ENCODE peak calls at places on chromosomes 13 and 19, in eight cellular contexts. One of them, this sample, is unnamed.

GRCh38 chr13:35598790-35599369 is 122.4 kb upstream of the MAB21L1 start:
- DNase-seq in IMR-90: peak; percentile 6
- DNase-seq in tibial nerve: no peak
- DNase-seq in Peyer's patch: no peak
- DNase-seq in A549: no peak
- DNase-seq in lower leg skin: no peak
- DNase-seq in sigmoid colon: no peak
- DNase-seq in transverse colon: no peak
- DNase-seq in this sample: no peak

GRCh38 chr13:38543561-38543960 is 143.3 kb upstream of the FREM2 start:
- DNase-seq in IMR-90: no peak
- DNase-seq in sigmoid colon: no peak
- DNase-seq in Peyer's patch: no peak
- DNase-seq in transverse colon: no peak
- DNase-seq in tibial nerve: no peak
- DNase-seq in lower leg skin: no peak
- DNase-seq in A549: no peak
- DNase-seq in this sample: no peak

GRCh38 chr13:65926750-65927171 is 1303.4 kb downstream of the PCDH9 start:
- DNase-seq in A549: peak; percentile 12
- DNase-seq in IMR-90: no peak
- DNase-seq in transverse colon: peak; percentile 9
- DNase-seq in tibial nerve: no peak
- DNase-seq in lower leg skin: no peak
- DNase-seq in sigmoid colon: no peak
- DNase-seq in Peyer's patch: no peak
- DNase-seq in this sample: peak; percentile 25

GRCh38 chr19:44476559-44477408 is 23.5 kb downstream of the ZNF180 start:
- DNase-seq in sigmoid colon: no peak
- DNase-seq in Peyer's patch: no peak
- DNase-seq in transverse colon: no peak
- DNase-seq in tibial nerve: no peak
- DNase-seq in IMR-90: peak; percentile 15
- DNase-seq in lower leg skin: no peak
- DNase-seq in A549: peak; percentile 66
- DNase-seq in this sample: no peak

GRCh38 chr19:12720851-12721655 is 2.7 kb downstream of the TNPO2 start:
- DNase-seq in transverse colon: peak; percentile 34
- DNase-seq in A549: no peak
- DNase-seq in lower leg skin: no peak
- DNase-seq in Peyer's patch: peak; percentile 61
- DNase-seq in sigmoid colon: no peak
- DNase-seq in IMR-90: no peak
- DNase-seq in tibial nerve: no peak
- DNase-seq in this sample: peak; percentile 38

GRCh38 chr13:55199132-55199531 is 1941.6 kb upstream of the PRR20A start:
- DNase-seq in IMR-90: no peak
- DNase-seq in tibial nerve: no peak
- DNase-seq in sigmoid colon: no peak
- DNase-seq in A549: peak; percentile 1
- DNase-seq in lower leg skin: no peak
- DNase-seq in Peyer's patch: no peak
- DNase-seq in transverse colon: no peak
- DNase-seq in this sample: no peak

GRCh38 chr13:112729408-112729807 is 39.6 kb downstream of the ATP11A start:
- DNase-seq in tibial nerve: no peak
- DNase-seq in transverse colon: no peak
- DNase-seq in A549: no peak
- DNase-seq in Peyer's patch: no peak
- DNase-seq in IMR-90: no peak
- DNase-seq in lower leg skin: no peak
- DNase-seq in sigmoid colon: peak; percentile 62
- DNase-seq in this sample: no peak

GRCh38 chr13:50594276-50594970 is 249.1 kb downstream of the DLEU7 start:
- DNase-seq in IMR-90: no peak
- DNase-seq in sigmoid colon: no peak
- DNase-seq in transverse colon: peak; percentile 40
- DNase-seq in A549: no peak
- DNase-seq in lower leg skin: no peak
- DNase-seq in Peyer's patch: no peak
- DNase-seq in tibial nerve: no peak
- DNase-seq in this sample: no peak

GRCh38 chr13:111359237-111359915 is 38.9 kb downstream of the TEX29 start:
- DNase-seq in IMR-90: peak; percentile 27
- DNase-seq in tibial nerve: no peak
- DNase-seq in Peyer's patch: no peak
- DNase-seq in A549: no peak
- DNase-seq in transverse colon: no peak
- DNase-seq in lower leg skin: peak; percentile 69
- DNase-seq in sigmoid colon: no peak
- DNase-seq in this sample: no peak

GRCh38 chr13:111359930-111360329 is 39.5 kb downstream of the TEX29 start:
- DNase-seq in tibial nerve: no peak
- DNase-seq in sigmoid colon: no peak
- DNase-seq in lower leg skin: peak; percentile 67
- DNase-seq in Peyer's patch: no peak
- DNase-seq in A549: no peak
- DNase-seq in transverse colon: no peak
- DNase-seq in IMR-90: no peak
- DNase-seq in this sample: no peak

GRCh38 chr13:111360452-111360851 is 40.0 kb downstream of the TEX29 start:
- DNase-seq in transverse colon: no peak
- DNase-seq in A549: no peak
- DNase-seq in sigmoid colon: no peak
- DNase-seq in IMR-90: no peak
- DNase-seq in tibial nerve: no peak
- DNase-seq in Peyer's patch: no peak
- DNase-seq in lower leg skin: no peak
- DNase-seq in this sample: no peak

GRCh38 chr13:111353508-111353907 is 33.1 kb downstream of the TEX29 start:
- DNase-seq in A549: no peak
- DNase-seq in transverse colon: no peak
- DNase-seq in lower leg skin: no peak
- DNase-seq in tibial nerve: no peak
- DNase-seq in IMR-90: no peak
- DNase-seq in Peyer's patch: no peak
- DNase-seq in sigmoid colon: no peak
- DNase-seq in this sample: no peak

GRCh38 chr13:111354789-111355188 is 34.3 kb downstream of the TEX29 start:
- DNase-seq in sigmoid colon: no peak
- DNase-seq in IMR-90: no peak
- DNase-seq in transverse colon: no peak
- DNase-seq in lower leg skin: no peak
- DNase-seq in tibial nerve: no peak
- DNase-seq in A549: no peak
- DNase-seq in Peyer's patch: no peak
- DNase-seq in this sample: no peak
- TF ChIP-seq POLR2A in sigmoid colon: no peak
- TF ChIP-seq POLR2A in IMR-90: no peak
- TF ChIP-seq POLR2A in transverse colon: no peak
- TF ChIP-seq POLR2A in lower leg skin: no peak
- TF ChIP-seq POLR2A in tibial nerve: no peak
- TF ChIP-seq POLR2A in A549: no peak
- TF ChIP-seq POLR2A in Peyer's patch: no peak
- TF ChIP-seq POLR2A in this sample: no peak

DNA sequence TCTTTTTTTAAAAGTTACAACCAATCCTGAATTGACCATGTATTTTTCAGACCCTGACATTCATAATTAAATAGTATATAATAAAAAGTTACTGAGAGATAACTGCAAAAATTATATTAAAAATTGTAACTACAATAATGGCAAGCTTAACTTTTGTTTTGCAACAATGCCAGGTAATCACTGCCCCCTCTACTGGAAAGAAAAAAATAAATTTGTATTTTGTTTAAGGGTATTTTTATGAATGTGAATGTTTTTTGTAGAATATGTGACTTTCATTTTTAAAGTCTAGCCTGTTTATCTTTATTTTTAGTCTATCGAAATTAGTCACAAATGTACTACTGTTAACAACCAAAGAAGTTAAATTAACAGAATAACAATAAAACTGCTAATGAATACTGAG is 21.7 kb downstream of the MRPS31 start:
- DNase-seq in transverse colon: no peak
- DNase-seq in A549: no peak
- DNase-seq in Peyer's patch: no peak
- DNase-seq in sigmoid colon: no peak
- DNase-seq in tibial nerve: no peak
- DNase-seq in IMR-90: no peak
- DNase-seq in lower leg skin: no peak
- DNase-seq in this sample: no peak
- TF ChIP-seq CTCF in transverse colon: no peak
- TF ChIP-seq CTCF in A549: no peak
- TF ChIP-seq CTCF in Peyer's patch: no peak
- TF ChIP-seq CTCF in sigmoid colon: no peak
- TF ChIP-seq CTCF in tibial nerve: no peak
- TF ChIP-seq CTCF in IMR-90: peak; percentile 10
- TF ChIP-seq CTCF in lower leg skin: no peak
- TF ChIP-seq CTCF in this sample: peak; percentile 29

GRCh38 chr19:648305-648704 is 8.6 kb downstream of the FGF22 start:
- DNase-seq in IMR-90: no peak
- DNase-seq in lower leg skin: no peak
- DNase-seq in A549: no peak
- DNase-seq in tibial nerve: no peak
- DNase-seq in transverse colon: no peak
- DNase-seq in sigmoid colon: no peak
- DNase-seq in Peyer's patch: no peak
- DNase-seq in this sample: no peak

GRCh38 chr19:648904-649733 is 9.4 kb downstream of the FGF22 start:
- DNase-seq in Peyer's patch: no peak
- DNase-seq in lower leg skin: no peak
- DNase-seq in sigmoid colon: no peak
- DNase-seq in transverse colon: no peak
- DNase-seq in tibial nerve: no peak
- DNase-seq in A549: no peak
- DNase-seq in IMR-90: no peak
- DNase-seq in this sample: no peak

GRCh38 chr19:646798-647565 is 7.3 kb downstream of the FGF22 start:
- DNase-seq in IMR-90: no peak
- DNase-seq in A549: no peak
- DNase-seq in tibial nerve: no peak
- DNase-seq in transverse colon: no peak
- DNase-seq in lower leg skin: no peak
- DNase-seq in sigmoid colon: no peak
- DNase-seq in Peyer's patch: no peak
- DNase-seq in this sample: no peak

GRCh38 chr19:645912-646797 is 6.5 kb downstream of the FGF22 start:
- DNase-seq in A549: no peak
- DNase-seq in IMR-90: no peak
- DNase-seq in lower leg skin: no peak
- DNase-seq in sigmoid colon: no peak
- DNase-seq in Peyer's patch: no peak
- DNase-seq in transverse colon: no peak
- DNase-seq in tibial nerve: no peak
- DNase-seq in this sample: no peak

DNA sequence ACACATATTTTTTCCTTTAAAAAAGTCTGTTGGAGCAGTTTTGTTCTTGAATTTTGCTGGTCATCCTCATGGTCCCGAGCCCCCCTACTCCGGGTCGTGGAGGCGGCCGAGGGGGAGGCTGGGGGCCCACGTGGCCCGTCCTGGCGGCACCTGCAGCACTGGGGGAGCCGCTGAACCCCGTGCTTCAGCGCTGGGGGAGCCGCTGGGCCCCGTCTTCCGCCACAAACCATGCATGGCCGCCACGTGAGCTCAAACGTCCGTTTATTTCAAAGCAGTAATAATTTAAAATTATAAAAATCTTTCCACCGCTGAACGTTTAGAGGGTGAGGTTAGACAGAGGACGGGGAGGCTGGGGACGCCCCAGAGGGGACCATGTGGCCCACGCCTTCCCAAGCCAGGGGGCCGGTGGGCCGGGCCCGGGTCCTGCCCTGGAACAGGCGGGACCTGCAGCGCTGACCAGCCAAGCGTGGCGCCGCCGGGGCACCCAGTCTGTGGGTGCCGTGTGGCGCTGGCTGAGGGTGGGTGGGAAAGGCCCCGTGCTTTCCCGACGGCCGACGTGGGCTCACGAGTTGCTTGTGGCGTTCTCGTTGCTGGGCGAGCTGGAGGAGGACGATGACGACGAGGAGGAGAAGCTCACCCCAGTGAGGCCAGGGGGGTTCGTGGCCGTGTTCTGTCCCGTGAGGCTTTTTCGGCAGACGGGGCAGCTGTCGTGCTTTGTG is 8.0 kb downstream of the FGF22 start:
- DNase-seq in lower leg skin: no peak
- DNase-seq in A549: no peak
- DNase-seq in tibial nerve: no peak
- DNase-seq in transverse colon: no peak
- DNase-seq in IMR-90: no peak
- DNase-seq in Peyer's patch: no peak
- DNase-seq in sigmoid colon: no peak
- DNase-seq in this sample: no peak
- TF ChIP-seq POLR2A in lower leg skin: no peak
- TF ChIP-seq POLR2A in A549: no peak
- TF ChIP-seq POLR2A in tibial nerve: no peak
- TF ChIP-seq POLR2A in transverse colon: no peak
- TF ChIP-seq POLR2A in IMR-90: no peak
- TF ChIP-seq POLR2A in Peyer's patch: no peak
- TF ChIP-seq POLR2A in sigmoid colon: no peak
- TF ChIP-seq POLR2A in this sample: no peak

GRCh38 chr19:3464797-3465235 is 15.5 kb downstream of the SMIM24 start:
- DNase-seq in IMR-90: no peak
- DNase-seq in lower leg skin: no peak
- DNase-seq in sigmoid colon: no peak
- DNase-seq in Peyer's patch: no peak
- DNase-seq in transverse colon: no peak
- DNase-seq in tibial nerve: no peak
- DNase-seq in A549: peak; percentile 42
- DNase-seq in this sample: no peak

GRCh38 chr19:3463959-3464796 is 16.1 kb downstream of the SMIM24 start:
- DNase-seq in sigmoid colon: no peak
- DNase-seq in lower leg skin: no peak
- DNase-seq in Peyer's patch: no peak
- DNase-seq in transverse colon: no peak
- DNase-seq in A549: no peak
- DNase-seq in IMR-90: no peak
- DNase-seq in tibial nerve: no peak
- DNase-seq in this sample: no peak

GRCh38 chr19:3467437-3468198 is 12.7 kb downstream of the SMIM24 start:
- DNase-seq in tibial nerve: no peak
- DNase-seq in A549: no peak
- DNase-seq in lower leg skin: no peak
- DNase-seq in IMR-90: no peak
- DNase-seq in Peyer's patch: no peak
- DNase-seq in sigmoid colon: no peak
- DNase-seq in transverse colon: no peak
- DNase-seq in this sample: peak; percentile 86

GRCh38 chr19:3466630-3467029 is 13.7 kb downstream of the SMIM24 start:
- DNase-seq in lower leg skin: no peak
- DNase-seq in transverse colon: no peak
- DNase-seq in tibial nerve: no peak
- DNase-seq in Peyer's patch: no peak
- DNase-seq in IMR-90: no peak
- DNase-seq in A549: no peak
- DNase-seq in sigmoid colon: no peak
- DNase-seq in this sample: no peak

DNA sequence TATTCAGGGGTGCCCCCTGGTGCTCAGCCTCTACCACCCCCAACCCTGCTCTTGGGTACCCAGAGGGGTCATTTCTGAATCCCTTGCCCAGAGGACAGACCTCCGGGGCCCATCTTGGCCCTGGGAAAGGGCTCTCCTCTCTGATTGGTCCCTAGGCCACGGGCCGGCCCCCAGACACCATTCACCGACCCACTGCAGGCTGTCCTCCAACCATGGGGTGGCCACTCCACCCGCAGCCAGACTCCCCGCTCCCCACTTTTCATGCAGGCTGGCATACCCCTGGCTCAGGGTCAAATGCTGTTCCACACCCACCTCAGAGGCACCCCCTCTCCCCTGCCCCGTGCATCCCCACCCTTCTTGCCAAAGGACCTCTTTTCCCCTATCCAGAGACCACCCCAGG is 14.8 kb downstream of the SMIM24 start:
- DNase-seq in transverse colon: no peak
- DNase-seq in Peyer's patch: no peak
- DNase-seq in sigmoid colon: no peak
- DNase-seq in tibial nerve: no peak
- DNase-seq in lower leg skin: no peak
- DNase-seq in IMR-90: no peak
- DNase-seq in A549: no peak
- DNase-seq in this sample: no peak
- TF ChIP-seq CTCF in transverse colon: no peak
- TF ChIP-seq CTCF in Peyer's patch: no peak
- TF ChIP-seq CTCF in sigmoid colon: no peak
- TF ChIP-seq CTCF in tibial nerve: no peak
- TF ChIP-seq CTCF in lower leg skin: no peak
- TF ChIP-seq CTCF in IMR-90: no peak
- TF ChIP-seq CTCF in A549: no peak
- TF ChIP-seq CTCF in this sample: no peak